ENCODE peak calls at places on chromosome 14, in nine cellular contexts. One of them, this sample, is unnamed.

GRCh38 chr14:63212209-63212608 is 8.0 kb downstream of the RHOJ start:
- DNase-seq in left ventricle myocardium inferior: no peak
- DNase-seq in activated T-helper 1 cell treated with Interleukin-2 at 50 U/mL for 16 hours: no peak
- DNase-seq in MV-4-11: no peak
- DNase-seq in hippocampal formation: no peak
- DNase-seq in HT-29: no peak
- DNase-seq in Ammon's horn: no peak
- DNase-seq in neuronal stem cell: no peak
- DNase-seq in T-cell: no peak
- DNase-seq in this sample: no peak

GRCh38 chr14:93207468-93208308 is 632 bp downstream of the UBR7 start:
- DNase-seq in left ventricle myocardium inferior: peak; percentile 57
- DNase-seq in activated T-helper 1 cell treated with Interleukin-2 at 50 U/mL for 16 hours: no peak
- DNase-seq in MV-4-11: peak; percentile 38
- DNase-seq in hippocampal formation: peak; percentile 31
- DNase-seq in HT-29: peak; percentile 55
- DNase-seq in Ammon's horn: peak; percentile 72
- DNase-seq in neuronal stem cell: peak; percentile 49
- DNase-seq in T-cell: no peak
- DNase-seq in this sample: no peak

GRCh38 chr14:103626150-103626850 is 2.7 kb upstream of the KLC1 start:
- DNase-seq in left ventricle myocardium inferior: no peak
- DNase-seq in activated T-helper 1 cell treated with Interleukin-2 at 50 U/mL for 16 hours: no peak
- DNase-seq in MV-4-11: no peak
- DNase-seq in hippocampal formation: no peak
- DNase-seq in HT-29: no peak
- DNase-seq in Ammon's horn: no peak
- DNase-seq in neuronal stem cell: no peak
- DNase-seq in T-cell: no peak
- DNase-seq in this sample: no peak

GRCh38 chr14:69263364-69263763 is 3.4 kb downstream of the GALNT16 start:
- DNase-seq in left ventricle myocardium inferior: peak; percentile 62
- DNase-seq in activated T-helper 1 cell treated with Interleukin-2 at 50 U/mL for 16 hours: no peak
- DNase-seq in MV-4-11: no peak
- DNase-seq in hippocampal formation: no peak
- DNase-seq in HT-29: no peak
- DNase-seq in Ammon's horn: peak; percentile 63
- DNase-seq in neuronal stem cell: no peak
- DNase-seq in T-cell: no peak
- DNase-seq in this sample: no peak

GRCh38 chr14:61616524-61617185 is 78.7 kb upstream of the HIF1A start:
- DNase-seq in left ventricle myocardium inferior: no peak
- DNase-seq in activated T-helper 1 cell treated with Interleukin-2 at 50 U/mL for 16 hours: no peak
- DNase-seq in MV-4-11: no peak
- DNase-seq in hippocampal formation: no peak
- DNase-seq in HT-29: no peak
- DNase-seq in Ammon's horn: no peak
- DNase-seq in neuronal stem cell: no peak
- DNase-seq in T-cell: no peak
- DNase-seq in this sample: no peak

GRCh38 chr14:41785696-41786095 is 179.0 kb downstream of the LRFN5 start:
- DNase-seq in left ventricle myocardium inferior: no peak
- DNase-seq in activated T-helper 1 cell treated with Interleukin-2 at 50 U/mL for 16 hours: no peak
- DNase-seq in MV-4-11: no peak
- DNase-seq in hippocampal formation: no peak
- DNase-seq in HT-29: peak; percentile 2
- DNase-seq in Ammon's horn: no peak
- DNase-seq in neuronal stem cell: peak; percentile 8
- DNase-seq in T-cell: no peak
- DNase-seq in this sample: peak; percentile 23

GRCh38 chr14:104560586-104560945 is 19.0 kb upstream of the C14orf180 start:
- DNase-seq in left ventricle myocardium inferior: no peak
- DNase-seq in activated T-helper 1 cell treated with Interleukin-2 at 50 U/mL for 16 hours: no peak
- DNase-seq in MV-4-11: no peak
- DNase-seq in hippocampal formation: no peak
- DNase-seq in HT-29: no peak
- DNase-seq in Ammon's horn: no peak
- DNase-seq in neuronal stem cell: no peak
- DNase-seq in T-cell: no peak
- DNase-seq in this sample: no peak

GRCh38 chr14:96246535-96246839 is 9.5 kb upstream of the BDKRB1 start:
- DNase-seq in left ventricle myocardium inferior: no peak
- DNase-seq in activated T-helper 1 cell treated with Interleukin-2 at 50 U/mL for 16 hours: no peak
- DNase-seq in MV-4-11: peak; percentile 33
- DNase-seq in hippocampal formation: no peak
- DNase-seq in HT-29: no peak
- DNase-seq in Ammon's horn: no peak
- DNase-seq in neuronal stem cell: no peak
- DNase-seq in T-cell: no peak
- DNase-seq in this sample: no peak

GRCh38 chr14:95332641-95333040 is 12.9 kb upstream of the CLMN start:
- DNase-seq in left ventricle myocardium inferior: no peak
- DNase-seq in activated T-helper 1 cell treated with Interleukin-2 at 50 U/mL for 16 hours: no peak
- DNase-seq in MV-4-11: no peak
- DNase-seq in hippocampal formation: no peak
- DNase-seq in HT-29: no peak
- DNase-seq in Ammon's horn: no peak
- DNase-seq in neuronal stem cell: no peak
- DNase-seq in T-cell: no peak
- DNase-seq in this sample: no peak

GRCh38 chr14:68596211-68596610 is 196.7 kb downstream of the ZFP36L1 start:
- DNase-seq in left ventricle myocardium inferior: no peak
- DNase-seq in activated T-helper 1 cell treated with Interleukin-2 at 50 U/mL for 16 hours: no peak
- DNase-seq in MV-4-11: no peak
- DNase-seq in hippocampal formation: no peak
- DNase-seq in HT-29: no peak
- DNase-seq in Ammon's horn: no peak
- DNase-seq in neuronal stem cell: no peak
- DNase-seq in T-cell: no peak
- DNase-seq in this sample: no peak

GRCh38 chr14:60214003-60214402 is 35.0 kb upstream of the PPM1A start:
- DNase-seq in left ventricle myocardium inferior: no peak
- DNase-seq in activated T-helper 1 cell treated with Interleukin-2 at 50 U/mL for 16 hours: no peak
- DNase-seq in MV-4-11: no peak
- DNase-seq in hippocampal formation: no peak
- DNase-seq in HT-29: no peak
- DNase-seq in Ammon's horn: no peak
- DNase-seq in neuronal stem cell: no peak
- DNase-seq in T-cell: no peak
- DNase-seq in this sample: no peak

GRCh38 chr14:96158735-96159134 is 45.9 kb upstream of the BDKRB2 start:
- DNase-seq in left ventricle myocardium inferior: no peak
- DNase-seq in activated T-helper 1 cell treated with Interleukin-2 at 50 U/mL for 16 hours: no peak
- DNase-seq in MV-4-11: no peak
- DNase-seq in hippocampal formation: no peak
- DNase-seq in HT-29: no peak
- DNase-seq in Ammon's horn: no peak
- DNase-seq in neuronal stem cell: no peak
- DNase-seq in T-cell: no peak
- DNase-seq in this sample: no peak

GRCh38 chr14:95601650-95602049 is 66.8 kb downstream of the GLRX5 start:
- DNase-seq in left ventricle myocardium inferior: no peak
- DNase-seq in activated T-helper 1 cell treated with Interleukin-2 at 50 U/mL for 16 hours: no peak
- DNase-seq in MV-4-11: no peak
- DNase-seq in hippocampal formation: no peak
- DNase-seq in HT-29: no peak
- DNase-seq in Ammon's horn: no peak
- DNase-seq in neuronal stem cell: no peak
- DNase-seq in T-cell: no peak
- DNase-seq in this sample: no peak

GRCh38 chr14:92540472-92541048 is 27.0 kb downstream of the RIN3 start:
- DNase-seq in left ventricle myocardium inferior: peak; percentile 93
- DNase-seq in activated T-helper 1 cell treated with Interleukin-2 at 50 U/mL for 16 hours: no peak
- DNase-seq in MV-4-11: no peak
- DNase-seq in hippocampal formation: peak; percentile 20
- DNase-seq in HT-29: no peak
- DNase-seq in Ammon's horn: peak; percentile 70
- DNase-seq in neuronal stem cell: no peak
- DNase-seq in T-cell: no peak
- DNase-seq in this sample: no peak

GRCh38 chr14:89955022-89955414 is 488 bp upstream of the EFCAB11 start:
- DNase-seq in left ventricle myocardium inferior: no peak
- DNase-seq in activated T-helper 1 cell treated with Interleukin-2 at 50 U/mL for 16 hours: no peak
- DNase-seq in MV-4-11: no peak
- DNase-seq in hippocampal formation: peak; percentile 56
- DNase-seq in HT-29: no peak
- DNase-seq in Ammon's horn: no peak
- DNase-seq in neuronal stem cell: no peak
- DNase-seq in T-cell: no peak
- DNase-seq in this sample: no peak

GRCh38 chr14:61477845-61478438 is 156.6 kb downstream of the PRKCH start:
- DNase-seq in left ventricle myocardium inferior: peak; percentile 79
- DNase-seq in activated T-helper 1 cell treated with Interleukin-2 at 50 U/mL for 16 hours: no peak
- DNase-seq in MV-4-11: peak; percentile 12
- DNase-seq in hippocampal formation: peak; percentile 29
- DNase-seq in HT-29: no peak
- DNase-seq in Ammon's horn: peak; percentile 63
- DNase-seq in neuronal stem cell: no peak
- DNase-seq in T-cell: no peak
- DNase-seq in this sample: no peak

GRCh38 chr14:105528197-105528858 is 1.9 kb downstream of the TMEM121 start:
- DNase-seq in left ventricle myocardium inferior: peak; percentile 79
- DNase-seq in activated T-helper 1 cell treated with Interleukin-2 at 50 U/mL for 16 hours: peak; percentile 69
- DNase-seq in MV-4-11: peak; percentile 50
- DNase-seq in hippocampal formation: peak; percentile 80
- DNase-seq in HT-29: peak; percentile 46
- DNase-seq in Ammon's horn: peak; percentile 81
- DNase-seq in neuronal stem cell: peak; percentile 57
- DNase-seq in T-cell: peak; percentile 64
- DNase-seq in this sample: no peak

GRCh38 chr14:31037709-31038221 is 11.6 kb upstream of the STRN3 start:
- DNase-seq in left ventricle myocardium inferior: no peak
- DNase-seq in activated T-helper 1 cell treated with Interleukin-2 at 50 U/mL for 16 hours: no peak
- DNase-seq in MV-4-11: no peak
- DNase-seq in hippocampal formation: no peak
- DNase-seq in HT-29: no peak
- DNase-seq in Ammon's horn: no peak
- DNase-seq in neuronal stem cell: no peak
- DNase-seq in T-cell: no peak
- DNase-seq in this sample: no peak

GRCh38 chr14:56183631-56184157 is 65.5 kb downstream of the PELI2 start:
- DNase-seq in left ventricle myocardium inferior: no peak
- DNase-seq in activated T-helper 1 cell treated with Interleukin-2 at 50 U/mL for 16 hours: no peak
- DNase-seq in MV-4-11: no peak
- DNase-seq in hippocampal formation: no peak
- DNase-seq in HT-29: no peak
- DNase-seq in Ammon's horn: no peak
- DNase-seq in neuronal stem cell: no peak
- DNase-seq in T-cell: no peak
- DNase-seq in this sample: no peak

GRCh38 chr14:62956413-62956812 is 88.8 kb downstream of the KCNH5 start:
- DNase-seq in left ventricle myocardium inferior: no peak
- DNase-seq in activated T-helper 1 cell treated with Interleukin-2 at 50 U/mL for 16 hours: no peak
- DNase-seq in MV-4-11: no peak
- DNase-seq in hippocampal formation: no peak
- DNase-seq in HT-29: no peak
- DNase-seq in Ammon's horn: no peak
- DNase-seq in neuronal stem cell: no peak
- DNase-seq in T-cell: no peak
- DNase-seq in this sample: no peak

GRCh38 chr14:57390806-57391562 is 598 bp downstream of the NAA30 start:
- DNase-seq in left ventricle myocardium inferior: peak; percentile 25
- DNase-seq in activated T-helper 1 cell treated with Interleukin-2 at 50 U/mL for 16 hours: no peak
- DNase-seq in MV-4-11: no peak
- DNase-seq in hippocampal formation: peak; percentile 44
- DNase-seq in HT-29: peak; percentile 31
- DNase-seq in Ammon's horn: peak; percentile 12
- DNase-seq in neuronal stem cell: peak; percentile 30
- DNase-seq in T-cell: peak; percentile 23
- DNase-seq in this sample: no peak

GRCh38 chr14:49820176-49820575 is 32.4 kb downstream of the NEMF start:
- DNase-seq in left ventricle myocardium inferior: no peak
- DNase-seq in activated T-helper 1 cell treated with Interleukin-2 at 50 U/mL for 16 hours: no peak
- DNase-seq in MV-4-11: no peak
- DNase-seq in hippocampal formation: no peak
- DNase-seq in HT-29: no peak
- DNase-seq in Ammon's horn: no peak
- DNase-seq in neuronal stem cell: no peak
- DNase-seq in T-cell: no peak
- DNase-seq in this sample: no peak

GRCh38 chr14:67010602-67011001 is 178.6 kb upstream of the GARIN2 start:
- DNase-seq in left ventricle myocardium inferior: no peak
- DNase-seq in activated T-helper 1 cell treated with Interleukin-2 at 50 U/mL for 16 hours: no peak
- DNase-seq in MV-4-11: peak; percentile 49
- DNase-seq in hippocampal formation: no peak
- DNase-seq in HT-29: no peak
- DNase-seq in Ammon's horn: no peak
- DNase-seq in neuronal stem cell: no peak
- DNase-seq in T-cell: no peak
- DNase-seq in this sample: no peak

This sample was measured in iPS DF 19.7.